ENCODE peak calls at places on chromosomes 12 and 14, in four cellular contexts. C is GM12878, Z is K562, T is SK-N-SH. J is an unnamed sample.
A peak's percentile ranks its signal among the peaks of the same experiment; 100 is the strongest.

GRCh38 chr12:110537605-110538409 is 35.7 kb downstream of the RAD9B start:
- DNase-seq in Z (no peak), T (no peak), C (no peak), J (no peak)

GRCh38 chr14:98227727-98228111 is 1044.3 kb downstream of the BCL11B start:
- DNase-seq in C (no peak), Z (no peak), T (no peak), J (no peak)

GRCh38 chr12:5533368-5533767 is 101.5 kb downstream of the NTF3 start:
- DNase-seq in Z (no peak), C (no peak), T (no peak), J (no peak)

GRCh38 chr12:701896-702539 is 38.8 kb upstream of the NINJ2 start:
- DNase-seq in Z (no peak), C (no peak), T (no peak), J (peak; percentile 46)

GRCh38 chr14:103537175-103537990 is 8.4 kb downstream of the TRMT61A start:
- DNase-seq in Z (no peak), T (no peak), C (no peak), J (no peak)

GRCh38 chr14:70886421-70887206 is 20.6 kb upstream of the PCNX1 start:
- DNase-seq in T (no peak), C (peak; percentile 76), Z (peak; percentile 65), J (no peak)

GRCh38 chr14:33551963-33552362 is 398.9 kb downstream of the EGLN3 start:
- DNase-seq in Z (no peak), T (no peak), C (no peak), J (no peak)

GRCh38 chr12:20309504-20310148 is 58.7 kb upstream of the PDE3A start:
- DNase-seq in C (no peak), Z (no peak), T (no peak), J (no peak)

GRCh38 chr12:111297703-111298426 is 71.0 kb downstream of the PHETA1 start:
- DNase-seq in C (no peak), Z (no peak), T (peak; percentile 68), J (no peak)

GRCh38 chr12:49809369-49810158 is 18.6 kb downstream of the NCKAP5L start:
- DNase-seq in C (no peak), Z (no peak), T (no peak), J (no peak)

GRCh38 chr14:94767321-94767878 is 2.5 kb downstream of the GSC start:
- DNase-seq in Z (no peak), C (no peak), T (no peak), J (no peak)

DNA sequence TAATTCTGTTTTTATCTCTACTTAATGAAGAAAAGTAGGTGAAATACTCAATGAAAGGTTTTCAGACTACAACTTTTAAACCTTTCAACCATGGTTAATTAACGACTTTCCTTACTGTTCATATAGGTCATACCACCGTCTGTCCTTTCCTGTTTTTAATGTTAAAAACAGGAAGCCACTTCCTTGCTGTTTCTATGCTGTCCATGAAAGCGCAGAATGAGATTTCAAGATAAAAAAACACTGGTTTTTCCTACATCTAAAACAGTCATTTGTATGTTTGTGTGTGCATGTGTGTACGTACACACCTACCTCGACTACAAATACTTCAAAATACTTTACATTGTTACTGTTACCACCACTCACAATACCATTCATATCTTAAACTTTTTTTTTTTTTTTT is 27.3 kb downstream of the SPTLC2 start:
- DNase-seq in Z (no peak), C (no peak), T (no peak), J (no peak)
- TF ChIP-seq SMC3 in Z (no peak), C (no peak), T (no peak), J (no peak)

GRCh38 chr14:68042002-68042401 is 222.4 kb downstream of the RAD51B start:
- DNase-seq in Z (no peak), T (no peak), C (no peak), J (no peak)

GRCh38 chr14:68047910-68048309 is 228.3 kb downstream of the RAD51B start:
- DNase-seq in T (no peak), Z (no peak), C (no peak), J (no peak)

GRCh38 chr14:68042591-68043210 is 223.1 kb downstream of the RAD51B start:
- DNase-seq in Z (no peak), C (no peak), T (no peak), J (no peak)

GRCh38 chr14:68040633-68041369 is 221.2 kb downstream of the RAD51B start:
- DNase-seq in T (no peak), Z (no peak), C (no peak), J (no peak)

DNA sequence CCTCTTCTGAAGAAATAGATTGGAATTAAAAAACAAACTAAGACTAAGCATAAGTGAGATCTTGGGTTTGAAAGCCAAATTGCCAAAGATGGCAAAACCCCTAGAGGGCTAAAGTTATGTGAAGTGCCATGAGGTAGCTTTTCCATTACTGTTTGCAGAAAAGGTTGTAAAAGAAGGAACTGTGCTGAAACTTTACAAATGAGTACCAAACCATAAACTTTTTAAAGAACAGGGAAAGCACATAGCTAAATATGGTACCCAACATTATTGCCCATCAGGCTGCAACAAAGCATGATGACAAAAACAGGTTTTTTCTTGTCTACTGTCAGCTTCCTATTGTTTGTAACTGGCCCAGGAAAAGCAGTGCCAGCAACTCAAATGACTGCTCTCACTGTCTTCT is 224.2 kb downstream of the RAD51B start:
- DNase-seq in C (no peak), Z (no peak), T (no peak), J (no peak)
- TF ChIP-seq GABPA in C (no peak), Z (no peak), T (no peak), J (no peak)

DNA sequence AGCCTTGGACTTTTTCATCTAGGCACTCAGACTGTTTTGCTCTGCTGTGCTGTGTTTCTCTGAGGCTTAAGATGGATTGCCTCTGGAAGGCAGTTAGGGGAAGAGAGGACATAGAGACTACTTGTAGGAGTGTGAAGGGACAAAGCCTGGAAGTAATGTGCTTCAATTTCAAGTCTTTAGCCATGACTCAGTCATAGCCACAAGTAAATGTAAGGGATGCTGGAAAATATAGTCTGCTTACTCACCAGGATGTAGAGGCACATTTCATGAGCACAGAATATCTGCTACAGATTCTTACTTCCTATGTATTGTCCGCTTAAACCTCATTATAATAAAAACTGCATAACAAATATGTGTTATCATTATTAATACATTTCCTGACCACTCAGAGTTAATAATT is 794.3 kb upstream of the NOVA1 start:
- DNase-seq in T (no peak), Z (no peak), C (no peak), J (no peak)
- TF ChIP-seq RFX5 in T (no peak), Z (no peak), C (no peak), J (no peak)

GRCh38 chr12:116319851-116320621 is 42.5 kb upstream of the MED13L start:
- DNase-seq in T (peak; percentile 19), Z (no peak), C (no peak), J (no peak)
- TF ChIP-seq SMC3 in T (peak; percentile 3), Z (no peak), C (no peak), J (no peak)

DNA sequence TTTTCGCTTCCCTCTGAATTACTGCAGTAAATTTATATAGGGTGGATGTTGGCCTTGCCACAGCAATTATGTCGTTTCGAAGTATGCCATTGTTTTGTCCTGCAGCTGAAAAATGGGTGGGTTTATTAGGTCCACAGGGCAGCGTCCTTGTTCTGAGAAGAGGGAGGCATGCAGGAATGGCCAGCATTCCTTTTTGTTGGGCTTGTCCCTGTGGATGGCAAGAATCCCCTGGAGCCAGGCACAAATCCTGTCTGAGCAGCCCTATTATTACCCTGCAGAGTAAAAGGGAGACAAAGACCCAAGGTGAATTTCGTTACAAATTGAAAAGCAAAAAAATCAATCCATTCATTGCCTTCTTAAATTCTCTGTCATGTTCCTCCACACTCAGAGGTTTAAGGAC is 88.1 kb downstream of the CHST11 start:
- DNase-seq in Z (no peak), T (no peak), C (no peak), J (no peak)
- TF ChIP-seq GABPA in Z (no peak), T (no peak), C (no peak), J (no peak)